ENCODE peak calls at places on chromosomes 16 and 17, in nine cellular contexts. Y is lower lobe of right lung, Q is stomach, B is upper lobe of right lung, F is GM06990, R is glutamatergic neuron, N is cardiac muscle cell, I is cardiac fibroblast, Z is astrocyte of the cerebellum. M is an unnamed sample.

GRCh38 chr16:89700649-89701424 is 668 bp downstream of the SPATA2L start:
- DNase-seq in I (peak), F (peak), R (peak), B (peak), Q (peak), Z (no peak), N (peak), Y (peak), M (peak)

GRCh38 chr16:4982056-4982867 is 24.1 kb downstream of the SEC14L5 start:
- DNase-seq in N (peak), Q (no peak), Z (no peak), Y (peak), F (no peak), B (no peak), I (no peak), R (no peak), M (no peak)

GRCh38 chr17:6648181-6648580 is 3.2 kb downstream of the MED31 start:
- DNase-seq in F (no peak), R (no peak), N (no peak), Q (no peak), Y (no peak), B (no peak), Z (no peak), I (peak), M (peak)

GRCh38 chr17:34580685-34581445 is 1.5 kb downstream of the TMEM132E start:
- DNase-seq in B (peak), Z (no peak), I (no peak), F (no peak), R (peak), Y (no peak), N (peak), Q (no peak), M (peak)

GRCh38 chr16:8631818-8632217 is 10.3 kb downstream of the METTL22 start:
- DNase-seq in N (no peak), B (no peak), I (no peak), Y (no peak), Q (no peak), F (no peak), R (no peak), Z (no peak), M (no peak)

GRCh38 chr17:40958086-40958953 is 8.4 kb downstream of the KRT39 start:
- DNase-seq in I (no peak), F (no peak), Y (no peak), B (no peak), Q (peak), Z (no peak), R (no peak), N (no peak), M (no peak)

GRCh38 chr17:43226393-43226792 is 2.0 kb downstream of the CCDC200 start:
- DNase-seq in I (no peak), B (peak), Z (no peak), Y (no peak), F (no peak), R (no peak), N (no peak), Q (no peak), M (no peak)

GRCh38 chr16:46632778-46633733 is 11.9 kb upstream of the SHCBP1 start:
- DNase-seq in I (no peak), B (no peak), F (no peak), N (peak), Z (no peak), Y (no peak), R (no peak), Q (no peak), M (no peak)

GRCh38 chr16:84839054-84839453 is 19.3 kb downstream of the CRISPLD2 start:
- DNase-seq in Q (no peak), N (no peak), Z (peak), Y (peak), I (peak), F (no peak), R (no peak), B (no peak), M (no peak)

GRCh38 chr16:25184771-25185170 is 32.0 kb upstream of the AQP8 start:
- DNase-seq in R (no peak), B (no peak), Y (no peak), Q (no peak), N (no peak), Z (no peak), I (no peak), F (no peak), M (no peak)

GRCh38 chr17:76541739-76542450 is 2.1 kb downstream of the PRCD start:
- DNase-seq in R (no peak), N (no peak), Q (no peak), B (no peak), F (no peak), I (no peak), Y (no peak), Z (no peak), M (no peak)

GRCh38 chr17:74408830-74409229 is 23.1 kb upstream of the GPRC5C start:
- DNase-seq in I (no peak), F (no peak), Y (peak), R (no peak), Z (no peak), N (no peak), Q (peak), B (no peak), M (no peak)

GRCh38 chr17:81422776-81423697 is 27.8 kb downstream of the BAHCC1 start:
- DNase-seq in I (peak), F (no peak), N (peak), R (no peak), Q (peak), Y (peak), Z (peak), B (peak), M (no peak)

GRCh38 chr17:63249256-63250006 is 196.7 kb downstream of the CYB561 start:
- DNase-seq in R (no peak), F (no peak), Y (no peak), B (no peak), I (peak), Z (peak), N (no peak), Q (no peak), M (no peak)

GRCh38 chr16:76931186-76931585 is 259.8 kb upstream of the MON1B start:
- DNase-seq in Z (no peak), N (no peak), B (no peak), R (no peak), Q (no peak), Y (no peak), F (no peak), I (no peak), M (no peak)

GRCh38 chr17:50830994-50831393 is 4.4 kb upstream of the WFIKKN2 start:
- DNase-seq in I (no peak), N (no peak), Z (no peak), Q (no peak), F (no peak), Y (no peak), B (no peak), R (peak), M (no peak)

GRCh38 chr17:35788504-35788998 is 6.9 kb downstream of the MMP28 start:
- DNase-seq in Z (no peak), Y (no peak), B (no peak), R (no peak), F (no peak), I (peak), Q (no peak), N (no peak), M (no peak)

GRCh38 chr16:30184430-30185140 is 1.2 kb downstream of the CORO1A start:
- DNase-seq in Q (peak), N (no peak), Z (no peak), I (no peak), F (no peak), R (peak), B (peak), Y (peak), M (no peak)

GRCh38 chr16:56270828-56271227 is 79.5 kb downstream of the GNAO1 start:
- DNase-seq in N (no peak), I (no peak), F (no peak), Y (no peak), B (no peak), Q (no peak), Z (no peak), R (no peak), M (no peak)

GRCh38 chr16:26599786-26600107 is 467.0 kb upstream of the C16orf82 start:
- DNase-seq in R (no peak), Z (no peak), B (no peak), F (no peak), N (no peak), Q (no peak), I (no peak), Y (no peak), M (no peak)

GRCh38 chr17:49834118-49834743 is 13.6 kb downstream of the TAC4 start:
- DNase-seq in Y (no peak), F (no peak), B (no peak), Z (no peak), I (no peak), R (no peak), Q (no peak), N (no peak), M (no peak)

GRCh38 chr17:83093506-83093905 is 14.1 kb downstream of the METRNL start:
- DNase-seq in N (no peak), I (no peak), Z (no peak), B (no peak), R (no peak), F (no peak), Y (no peak), Q (no peak), M (no peak)

GRCh38 chr17:27547301-27547683 is 83.7 kb upstream of the LGALS9 start:
- DNase-seq in R (no peak), Y (no peak), I (no peak), N (no peak), Q (no peak), F (no peak), Z (no peak), B (no peak), M (no peak)

GRCh38 chr17:37564252-37564651 is 45.0 kb downstream of the SYNRG start:
- DNase-seq in Y (no peak), I (no peak), B (no peak), Z (no peak), F (no peak), Q (no peak), N (no peak), R (no peak), M (no peak)

GRCh38 chr16:24255446-24256352 is at the start of gene CACNG3:
- DNase-seq in Z (no peak), Y (peak), I (peak), R (peak), B (peak), N (peak), Q (no peak), F (peak), M (peak)

GRCh38 chr16:19757762-19758595 is 39.9 kb downstream of the IQCK start:
- DNase-seq in Q (no peak), I (peak), R (no peak), B (no peak), Y (no peak), Z (no peak), F (no peak), N (no peak), M (no peak)

GRCh38 chr17:46212634-46213435 is 19.6 kb upstream of the KANSL1 start:
- DNase-seq in Q (peak), R (peak), I (peak), Y (no peak), N (peak), F (no peak), B (no peak), Z (peak), M (peak)

GRCh38 chr16:79320956-79321355 is 279.6 kb downstream of the MAF start:
- DNase-seq in Y (no peak), R (no peak), F (no peak), I (no peak), Z (no peak), N (no peak), Q (no peak), B (no peak), M (no peak)
- TF ChIP-seq CTCF in Y (no peak), R (peak), F (no peak), I (no peak), Z (no peak), N (no peak), Q (no peak), B (no peak), M (no peak)

GRCh38 chr17:2070241-2071023 is 15.5 kb downstream of the HIC1 start:
- DNase-seq in Y (no peak), Z (no peak), R (no peak), B (no peak), I (no peak), Q (no peak), F (peak), N (no peak), M (peak)
- TF ChIP-seq CTCF in Y (no peak), Z (no peak), R (no peak), B (no peak), I (no peak), Q (no peak), F (peak), N (no peak), M (peak)

GRCh38 chr17:13135496-13135895 is 117.7 kb upstream of the ELAC2 start:
- DNase-seq in B (no peak), Q (no peak), Y (no peak), N (no peak), F (no peak), R (no peak), Z (no peak), I (no peak), M (no peak)

GRCh38 chr17:13143001-13143400 is 125.2 kb upstream of the ELAC2 start:
- DNase-seq in B (no peak), N (no peak), R (no peak), Q (no peak), I (no peak), Z (no peak), Y (no peak), F (no peak), M (no peak)

DNA sequence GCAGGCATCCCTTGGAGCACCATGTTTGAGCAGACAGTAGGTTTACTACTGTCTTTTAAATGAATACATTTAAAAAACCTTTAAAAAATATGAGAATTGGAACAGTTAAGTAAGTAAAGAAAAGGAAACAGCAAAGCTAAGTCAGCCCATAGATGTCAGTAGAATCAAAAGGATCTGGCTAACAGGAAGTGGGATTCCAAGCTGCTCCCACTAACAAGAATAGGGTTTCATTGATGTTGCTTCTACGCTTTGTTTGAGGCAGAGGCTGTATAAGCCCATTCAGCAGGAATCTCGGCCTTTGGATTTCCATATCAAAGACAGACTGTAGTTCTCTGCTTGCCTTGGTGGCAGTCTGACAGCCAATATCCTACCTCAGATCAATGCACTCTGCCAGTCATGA is 122.9 kb upstream of the ELAC2 start:
- DNase-seq in Q (no peak), Y (no peak), B (no peak), Z (no peak), I (no peak), N (no peak), F (no peak), R (no peak), M (no peak)
- TF ChIP-seq CTCF in Q (no peak), Y (no peak), B (no peak), Z (no peak), I (no peak), N (no peak), F (no peak), R (no peak), M (no peak)

GRCh38 chr16:67927131-67927941 is 4.3 kb downstream of the CTRL start:
- DNase-seq in Q (no peak), Y (no peak), F (peak), I (no peak), N (no peak), B (no peak), R (no peak), Z (no peak), M (no peak)

GRCh38 chr16:67928561-67929364 is 2.9 kb downstream of the CTRL start:
- DNase-seq in Z (peak), I (peak), R (peak), B (peak), Y (peak), F (peak), N (peak), Q (peak), M (peak)

GRCh38 chr16:67928147-67928546 is 3.5 kb downstream of the CTRL start:
- DNase-seq in F (no peak), N (no peak), B (no peak), Y (no peak), Z (no peak), I (no peak), Q (no peak), R (no peak), M (no peak)

GRCh38 chr16:67924140-67924906 is 7.3 kb downstream of the CTRL start:
- DNase-seq in Z (no peak), F (no peak), Y (no peak), N (no peak), Q (no peak), I (no peak), B (no peak), R (no peak), M (no peak)

GRCh38 chr16:67926181-67926742 is 5.4 kb downstream of the CTRL start:
- DNase-seq in Z (no peak), Q (peak), N (no peak), Y (peak), I (no peak), R (peak), B (no peak), F (no peak), M (no peak)
- TF ChIP-seq CTCF in Z (peak), Q (no peak), N (no peak), Y (no peak), I (peak), R (peak), B (no peak), F (no peak), M (no peak)

GRCh38 chr17:38918129-38918913 is 7.1 kb upstream of the LASP1NB start:
- DNase-seq in Y (no peak), F (no peak), R (no peak), Q (peak), Z (no peak), I (no peak), N (no peak), B (no peak), M (no peak)
- TF ChIP-seq CTCF in Y (no peak), F (no peak), R (no peak), Q (no peak), Z (no peak), I (no peak), N (no peak), B (no peak), M (no peak)

GRCh38 chr16:52581530-52581929 is 34.6 kb upstream of the TOX3 start:
- DNase-seq in I (no peak), Y (no peak), Q (no peak), N (no peak), F (no peak), Z (no peak), B (no peak), R (no peak), M (no peak)
- TF ChIP-seq CTCF in I (no peak), Y (no peak), Q (no peak), N (no peak), F (no peak), Z (no peak), B (no peak), R (no peak), M (peak)

GRCh38 chr17:29567362-29568330 is 809 bp upstream of the ABHD15 start:
- DNase-seq in B (peak), Z (no peak), R (peak), Q (peak), I (peak), Y (peak), F (peak), N (peak), M (peak)
- TF ChIP-seq CTCF in B (peak), Z (no peak), R (no peak), Q (no peak), I (peak), Y (peak), F (peak), N (peak), M (peak)

M was measured in GM20000.